ENCODE peak calls at places on chromosomes 12 and 14, in nine cellular contexts. P is brain microvascular endothelial cell; Z is D721Med; H is lower lobe of right lung; F is B cell; D is lung; A is psoas muscle; V is CD8-positive, alpha-beta T cell; O is HCT116. S is an unnamed sample.

GRCh38 chr12:92136021-92136735 is 9.5 kb downstream of the BTG1 start:
- DNase-seq in P (no peak), Z (no peak), H (no peak), F (no peak), D (no peak), A (no peak), V (no peak), O (no peak), S (no peak)

GRCh38 chr12:110934093-110934852 is 13.9 kb upstream of the MYL2 start:
- DNase-seq in P (no peak), Z (no peak), H (no peak), F (no peak), D (no peak), A (peak), V (no peak), O (peak), S (no peak)

GRCh38 chr12:45518516-45519235 is 210.8 kb upstream of the ARID2 start:
- DNase-seq in P (no peak), Z (no peak), H (no peak), F (no peak), D (no peak), A (no peak), V (peak), O (no peak), S (peak)

GRCh38 chr14:52850520-52850919 is 59.1 kb upstream of the GNPNAT1 start:
- DNase-seq in P (no peak), Z (no peak), H (no peak), F (no peak), D (no peak), A (no peak), V (no peak), O (no peak), S (no peak)

GRCh38 chr12:1929985-1930815 is 11.7 kb upstream of the CACNA2D4 start:
- DNase-seq in P (no peak), Z (no peak), H (no peak), F (no peak), D (no peak), A (no peak), V (no peak), O (no peak), S (peak)

GRCh38 chr12:48773686-48774085 is 15.2 kb downstream of the ADCY6 start:
- DNase-seq in P (no peak), Z (no peak), H (no peak), F (no peak), D (no peak), A (no peak), V (no peak), O (no peak), S (no peak)

GRCh38 chr14:50599700-50600444 is 39.9 kb downstream of the ATL1 start:
- DNase-seq in P (peak), Z (no peak), H (no peak), F (no peak), D (no peak), A (no peak), V (no peak), O (peak), S (peak)

GRCh38 chr12:116861331-116861730 is 19.9 kb downstream of the HRK start:
- DNase-seq in P (peak), Z (no peak), H (no peak), F (peak), D (no peak), A (peak), V (no peak), O (no peak), S (peak)

GRCh38 chr14:101535232-101535631 is 26.1 kb upstream of the DIO3 start:
- DNase-seq in P (no peak), Z (no peak), H (no peak), F (no peak), D (no peak), A (no peak), V (no peak), O (no peak), S (no peak)

GRCh38 chr14:76267322-76268012 is 108.5 kb upstream of the ESRRB start:
- DNase-seq in P (peak), Z (no peak), H (peak), F (no peak), D (peak), A (peak), V (no peak), O (no peak), S (peak)

GRCh38 chr14:73589128-73589527 is 2.5 kb upstream of the ACOT4 start:
- DNase-seq in P (no peak), Z (no peak), H (no peak), F (no peak), D (no peak), A (no peak), V (no peak), O (no peak), S (no peak)

GRCh38 chr12:88784166-88784565 is 203.9 kb upstream of the KITLG start:
- DNase-seq in P (no peak), Z (no peak), H (no peak), F (no peak), D (no peak), A (no peak), V (no peak), O (no peak), S (no peak)

GRCh38 chr12:111864935-111865334 is 22.9 kb downstream of the MAPKAPK5 start:
- DNase-seq in P (no peak), Z (no peak), H (no peak), F (no peak), D (no peak), A (no peak), V (no peak), O (no peak), S (no peak)

GRCh38 chr14:73695082-73695481 is 19.1 kb downstream of the PNMA1 start:
- DNase-seq in P (no peak), Z (no peak), H (no peak), F (no peak), D (no peak), A (no peak), V (no peak), O (no peak), S (no peak)

GRCh38 chr14:85463512-85463911 is 66.4 kb upstream of the FLRT2 start:
- DNase-seq in P (no peak), Z (no peak), H (peak), F (no peak), D (peak), A (no peak), V (no peak), O (no peak), S (no peak)

GRCh38 chr12:125412506-125412905 is 347.3 kb downstream of the AACS start:
- DNase-seq in P (no peak), Z (no peak), H (no peak), F (no peak), D (no peak), A (no peak), V (no peak), O (no peak), S (no peak)

GRCh38 chr12:125418902-125419564 is 353.8 kb downstream of the AACS start:
- DNase-seq in P (no peak), Z (no peak), H (no peak), F (no peak), D (no peak), A (no peak), V (no peak), O (no peak), S (peak)

DNA sequence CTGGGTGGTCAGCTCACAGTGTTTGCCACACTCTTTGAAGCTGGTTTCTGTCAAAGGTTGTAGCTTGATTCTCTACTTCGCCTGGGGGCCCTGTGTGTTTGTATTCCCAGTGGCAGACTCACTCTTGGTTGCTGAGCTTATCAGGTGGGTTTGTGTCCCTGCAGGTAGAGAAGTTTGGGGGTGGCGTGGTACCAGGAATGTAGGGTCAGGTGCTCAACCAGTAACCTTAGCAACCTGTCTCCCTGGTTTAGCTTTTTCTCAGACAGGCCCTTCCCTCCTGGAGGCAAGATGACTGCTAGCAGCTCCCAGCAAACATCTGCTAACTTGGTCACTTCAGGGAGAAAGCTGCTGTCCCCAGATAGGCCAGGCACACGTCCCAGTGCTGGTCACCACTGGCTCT is 352.2 kb downstream of the AACS start:
- DNase-seq in P (no peak), Z (no peak), H (no peak), F (no peak), D (no peak), A (no peak), V (no peak), O (no peak), S (no peak)
- TF ChIP-seq CTCF in P (no peak), Z (no peak), H (no peak), F (no peak), D (no peak), A (no peak), V (no peak), O (no peak), S (no peak)

DNA sequence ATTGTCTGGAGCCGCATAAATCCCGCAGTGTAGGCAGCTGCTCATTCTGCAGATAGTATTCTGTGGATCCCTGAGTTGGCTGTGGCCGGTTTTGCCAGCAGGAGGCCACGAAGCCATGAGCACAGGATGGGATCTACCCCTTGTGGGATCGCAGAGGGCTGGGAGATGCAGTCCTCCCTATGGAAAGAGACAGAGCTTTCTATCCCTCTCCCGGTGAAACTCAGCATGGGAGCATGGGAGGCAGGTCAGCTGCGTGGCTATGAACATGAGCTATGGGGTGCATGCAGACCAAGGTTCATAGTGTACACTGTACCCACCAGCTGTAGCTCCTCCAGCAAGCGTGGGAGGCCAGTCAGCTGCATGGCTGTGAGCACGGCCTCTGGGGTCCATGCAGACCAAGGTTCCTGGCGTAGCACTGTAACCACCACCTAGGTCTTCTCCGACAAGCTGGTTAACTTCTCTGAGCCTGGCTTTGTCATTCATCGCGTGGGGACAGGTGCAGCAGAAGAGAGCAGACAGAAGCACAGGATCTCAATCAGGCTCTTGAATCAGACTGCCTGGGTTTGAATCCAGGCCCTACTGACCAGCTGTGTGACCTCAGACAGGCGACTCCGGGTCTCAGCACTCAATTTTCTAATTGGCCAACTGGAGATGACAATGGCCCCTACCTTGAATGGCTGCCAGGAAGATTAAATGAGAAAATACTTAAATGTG is 5.9 kb downstream of the BDKRB1 start:
- DNase-seq in P (no peak), Z (no peak), H (no peak), F (no peak), D (no peak), A (no peak), V (no peak), O (no peak), S (no peak)
- TF ChIP-seq CTCF in P (no peak), Z (no peak), H (no peak), F (no peak), D (no peak), A (no peak), V (no peak), O (no peak), S (no peak)

GRCh38 chr12:118498171-118498570 is 121.8 kb downstream of the SUDS3 start:
- DNase-seq in P (peak), Z (no peak), H (no peak), F (no peak), D (no peak), A (no peak), V (no peak), O (no peak), S (no peak)
- TF ChIP-seq CTCF in P (no peak), Z (no peak), H (no peak), F (no peak), D (no peak), A (no peak), V (no peak), O (no peak), S (no peak)

GRCh38 chr12:31959701-31960391 is 631 bp downstream of the RESF1 start:
- DNase-seq in P (peak), Z (no peak), H (peak), F (peak), D (peak), A (peak), V (peak), O (no peak), S (peak)
- TF ChIP-seq CTCF in P (peak), Z (peak), H (no peak), F (peak), D (no peak), A (no peak), V (no peak), O (no peak), S (peak)

GRCh38 chr12:27309995-27310315 is 22.7 kb upstream of the BMAL2 start:
- DNase-seq in P (no peak), Z (no peak), H (no peak), F (no peak), D (no peak), A (no peak), V (no peak), O (no peak), S (no peak)

GRCh38 chr12:27309293-27309994 is 23.2 kb upstream of the BMAL2 start:
- DNase-seq in P (no peak), Z (no peak), H (no peak), F (no peak), D (no peak), A (no peak), V (no peak), O (no peak), S (no peak)

GRCh38 chr12:27304856-27305255 is 27.8 kb upstream of the BMAL2 start:
- DNase-seq in P (no peak), Z (no peak), H (no peak), F (no peak), D (no peak), A (no peak), V (no peak), O (no peak), S (no peak)

GRCh38 chr12:27303139-27304111 is 29.2 kb upstream of the BMAL2 start:
- DNase-seq in P (peak), Z (no peak), H (no peak), F (no peak), D (no peak), A (no peak), V (no peak), O (no peak), S (no peak)

GRCh38 chr12:27305673-27306504 is 26.7 kb upstream of the BMAL2 start:
- DNase-seq in P (no peak), Z (no peak), H (no peak), F (no peak), D (no peak), A (no peak), V (no peak), O (peak), S (no peak)
- TF ChIP-seq CTCF in P (no peak), Z (peak), H (peak), F (peak), D (no peak), A (peak), V (peak), O (no peak), S (peak)

GRCh38 chr12:76641073-76641472 is 81.5 kb upstream of the OSBPL8 start:
- DNase-seq in P (no peak), Z (no peak), H (no peak), F (no peak), D (no peak), A (no peak), V (no peak), O (no peak), S (no peak)
- TF ChIP-seq CTCF in P (no peak), Z (no peak), H (no peak), F (no peak), D (no peak), A (no peak), V (no peak), O (no peak), S (no peak)

GRCh38 chr14:61280526-61281185 is 482 bp downstream of the TMEM30B start:
- DNase-seq in P (peak), Z (no peak), H (peak), F (no peak), D (peak), A (peak), V (peak), O (no peak), S (peak)
- TF ChIP-seq CTCF in P (peak), Z (no peak), H (peak), F (peak), D (peak), A (peak), V (peak), O (no peak), S (peak)